ENCODE peak calls at places on chromosomes 16 and 17, in six cellular contexts. I is HCT116, U is A549, D is GM12878, X is K562, W is H1. Z is an unnamed sample.

GRCh38 chr16:29107299-29107698 is 122.4 kb downstream of the LAT start:
- DNase-seq in I (no peak), D (no peak), W (peak; percentile 63), X (peak; percentile 35), U (no peak), Z (no peak)

GRCh38 chr16:64952177-64952576 is 169.7 kb downstream of the CDH11 start:
- DNase-seq in X (no peak), U (no peak), W (no peak), D (no peak), I (no peak), Z (peak; percentile 97)

GRCh38 chr17:32523827-32524552 is 37.2 kb downstream of the CDK5R1 start:
- DNase-seq in U (no peak), I (no peak), W (no peak), D (peak; percentile 97), X (no peak), Z (no peak)

GRCh38 chr17:6231886-6232767 is 161.9 kb downstream of the WSCD1 start:
- DNase-seq in D (no peak), I (no peak), U (peak; percentile 37), X (no peak), W (no peak), Z (no peak)

GRCh38 chr17:42565523-42566214 is 1.2 kb upstream of the MLX start:
- DNase-seq in W (no peak), U (no peak), D (no peak), X (no peak), I (no peak), Z (no peak)

GRCh38 chr17:43453331-43453812 is 30.4 kb upstream of the DHX8 start:
- DNase-seq in X (no peak), I (no peak), W (no peak), U (no peak), D (no peak), Z (no peak)

GRCh38 chr16:19837331-19837943 is 47.2 kb downstream of the GPRC5B start:
- DNase-seq in U (no peak), I (no peak), W (no peak), D (no peak), X (no peak), Z (no peak)

GRCh38 chr17:16150251-16150859 is 65.0 kb downstream of the NCOR1 start:
- DNase-seq in I (peak; percentile 6), W (no peak), D (no peak), X (no peak), U (peak; percentile 33), Z (peak; percentile 80)

GRCh38 chr17:47686661-47687327 is 7.2 kb upstream of the TBKBP1 start:
- DNase-seq in X (no peak), W (no peak), D (no peak), I (no peak), U (no peak), Z (peak; percentile 34)

GRCh38 chr17:39982069-39982371 is 1.4 kb downstream of the PSMD3 start:
- DNase-seq in I (no peak), D (no peak), U (no peak), X (no peak), W (no peak), Z (no peak)

GRCh38 chr17:57442914-57443571 is 186.7 kb downstream of the MSI2 start:
- DNase-seq in W (no peak), U (no peak), I (no peak), D (no peak), X (no peak), Z (no peak)

GRCh38 chr16:3745751-3746355 is 28.5 kb upstream of the TRAP1 start:
- DNase-seq in D (no peak), W (no peak), U (no peak), I (no peak), X (no peak), Z (peak; percentile 70)

GRCh38 chr16:72203401-72203800 is 31.4 kb upstream of the PMFBP1 start:
- DNase-seq in I (no peak), W (no peak), X (no peak), D (peak; percentile 49), U (no peak), Z (peak; percentile 4)

GRCh38 chr17:48106802-48107136 is 797 bp upstream of the SNX11 start:
- DNase-seq in U (no peak), I (no peak), D (no peak), X (no peak), W (no peak), Z (no peak)

GRCh38 chr17:48633266-48633816 is 7.2 kb upstream of the HOXB9 start:
- DNase-seq in W (peak; percentile 69), X (no peak), U (no peak), I (no peak), D (no peak), Z (no peak)

GRCh38 chr17:16293918-16294317 is 59.4 kb downstream of the CENPV start:
- DNase-seq in D (no peak), W (no peak), X (no peak), U (no peak), I (no peak), Z (no peak)

GRCh38 chr16:77816293-77816692 is 27.9 kb downstream of the VAT1L start:
- DNase-seq in D (no peak), X (no peak), U (no peak), W (no peak), I (no peak), Z (peak; percentile 81)

GRCh38 chr17:19540706-19541370 is 7.2 kb downstream of the SLC47A1 start:
- DNase-seq in I (no peak), W (no peak), U (no peak), D (no peak), X (no peak), Z (no peak)

GRCh38 chr16:70809392-70810060 is 8.6 kb upstream of the VAC14 start:
- DNase-seq in D (no peak), U (no peak), I (no peak), X (no peak), W (no peak), Z (no peak)

GRCh38 chr16:47503936-47504335 is 42.8 kb downstream of the PHKB start:
- DNase-seq in U (no peak), X (no peak), D (no peak), W (no peak), I (peak; percentile 3), Z (peak; percentile 74)

GRCh38 chr16:3964686-3965290 is 84.3 kb upstream of the CREBBP start:
- DNase-seq in X (no peak), W (no peak), U (no peak), I (no peak), D (no peak), Z (no peak)

GRCh38 chr16:82990155-82990554 is 363.4 kb downstream of the CDH13 start:
- DNase-seq in W (no peak), X (no peak), I (no peak), U (no peak), D (no peak), Z (peak; percentile 83)

GRCh38 chr17:12730931-12731521 is 58.3 kb upstream of the ARHGAP44 start:
- DNase-seq in D (no peak), I (peak; percentile 66), U (peak; percentile 9), X (no peak), W (peak; percentile 63), Z (peak; percentile 78)

GRCh38 chr17:55248077-55248476 is 16.7 kb upstream of the HLF start:
- DNase-seq in I (no peak), X (no peak), W (no peak), U (no peak), D (no peak), Z (no peak)

GRCh38 chr17:63634163-63634562 is 11.9 kb downstream of the MAP3K3 start:
- DNase-seq in I (no peak), W (no peak), U (no peak), X (peak; percentile 31), D (no peak), Z (peak; percentile 31)

GRCh38 chr17:35774499-35774898 is 13.8 kb downstream of the C17orf50 start:
- DNase-seq in D (no peak), X (no peak), I (no peak), W (no peak), U (no peak), Z (peak; percentile 21)

GRCh38 chr17:69864531-69864930 is 210.5 kb upstream of the KCNJ16 start:
- DNase-seq in W (no peak), D (no peak), X (no peak), I (no peak), U (no peak), Z (peak; percentile 60)

GRCh38 chr17:63191610-63192009 is 225.6 kb downstream of the TANC2 start:
- DNase-seq in X (no peak), U (no peak), D (no peak), I (no peak), W (no peak), Z (no peak)

GRCh38 chr17:21297026-21297520 is 12.6 kb downstream of the MAP2K3 start:
- DNase-seq in W (no peak), D (no peak), I (no peak), U (no peak), X (no peak), Z (no peak)

GRCh38 chr17:39927928-39928867 is 666 bp downstream of the LRRC3C start:
- DNase-seq in X (peak; percentile 40), W (peak; percentile 81), I (no peak), U (peak; percentile 42), D (no peak), Z (no peak)

GRCh38 chr17:29565643-29566472 is 979 bp downstream of the ABHD15 start:
- DNase-seq in D (no peak), I (peak; percentile 22), U (peak; percentile 70), W (no peak), X (no peak), Z (no peak)

GRCh38 chr17:61394630-61395408 is 4.8 kb upstream of the TBX2 start:
- DNase-seq in U (no peak), W (no peak), D (no peak), X (no peak), I (no peak), Z (peak; percentile 22)
- TF ChIP-seq RAD21 in U (no peak), W (no peak), D (no peak), X (no peak), I (no peak), Z (no peak)

GRCh38 chr17:9230861-9231260 is 209.6 kb downstream of the NTN1 start:
- DNase-seq in I (no peak), W (no peak), D (no peak), X (no peak), U (no peak), Z (no peak)
- TF ChIP-seq RAD21 in I (no peak), W (no peak), D (no peak), X (no peak), U (no peak), Z (no peak)

GRCh38 chr16:84116720-84117481 is at the start of gene MBTPS1:
- DNase-seq in D (peak; percentile 91), X (peak; percentile 97), I (peak; percentile 98), U (peak; percentile 94), W (peak; percentile 99), Z (peak; percentile 97)

GRCh38 chr16:84115919-84116719 is 623 bp downstream of the MBTPS1 start:
- DNase-seq in I (no peak), W (no peak), U (peak; percentile 19), X (no peak), D (no peak), Z (peak; percentile 39)

GRCh38 chr16:84119368-84119767 is 2.6 kb upstream of the MBTPS1 start:
- DNase-seq in X (no peak), I (no peak), U (no peak), W (no peak), D (no peak), Z (no peak)

GRCh38 chr16:84120023-84120422 is 3.3 kb upstream of the MBTPS1 start:
- DNase-seq in W (no peak), U (no peak), I (no peak), X (no peak), D (no peak), Z (no peak)

GRCh38 chr16:84117482-84117843 is 721 bp upstream of the MBTPS1 start:
- DNase-seq in W (no peak), U (peak; percentile 28), X (peak; percentile 43), D (no peak), I (no peak), Z (peak; percentile 31)
- TF ChIP-seq RAD21 in W (no peak), U (no peak), X (no peak), D (no peak), I (no peak), Z (no peak)

GRCh38 chr16:11170696-11171447 is 85.1 kb downstream of the SOCS1 start:
- DNase-seq in D (no peak), W (no peak), X (no peak), U (no peak), I (no peak), Z (no peak)
- TF ChIP-seq RAD21 in D (no peak), W (no peak), X (no peak), U (no peak), I (no peak), Z (no peak)

Z was measured in IMR-90.